ENCODE peak calls at places on chromosomes 6 and 20, in eight cellular contexts. G is testis, C is transverse colon, T is thyroid gland, Y is heart left ventricle, M is HCT116, P is uterus, D is IMR-90. I is an unnamed sample. For H3K27me3, the result is how much of the 10 kb centered on the place peaks cover.

GRCh38 chr6:46648869-46649488 is 3.6 kb downstream of the CYP39A1 start:
- DNase-seq in P (no peak), T (no peak), M (peak), G (no peak), D (no peak), C (no peak), Y (no peak), I (no peak)

GRCh38 chr6:111176038-111176762 is 88.9 kb downstream of the SLC16A10 start:
- DNase-seq in C (no peak), T (no peak), Y (no peak), D (no peak), P (no peak), G (no peak), M (no peak), I (no peak)

GRCh38 chr20:34458631-34459030 is 57.6 kb upstream of the DYNLRB1 start:
- DNase-seq in Y (no peak), P (no peak), G (no peak), T (no peak), M (no peak), C (no peak), D (peak), I (no peak)

GRCh38 chr6:6684365-6684833 is 95.9 kb downstream of the LY86 start:
- DNase-seq in G (no peak), P (no peak), Y (no peak), T (no peak), D (no peak), M (no peak), C (no peak), I (no peak)

GRCh38 chr6:123518441-123519190 is 118.1 kb downstream of the TRDN start:
- DNase-seq in Y (peak), P (no peak), T (no peak), M (no peak), G (no peak), C (no peak), D (no peak), I (no peak)

GRCh38 chr6:14655201-14655988 is 537.8 kb downstream of the CD83 start:
- DNase-seq in D (no peak), C (no peak), G (no peak), T (no peak), P (no peak), M (no peak), Y (no peak), I (no peak)

GRCh38 chr6:1057490-1058135 is 254.3 kb upstream of the FOXQ1 start:
- DNase-seq in C (no peak), M (no peak), Y (no peak), P (no peak), T (no peak), G (no peak), D (no peak), I (no peak)

GRCh38 chr6:135675026-135675425 is 176.5 kb upstream of the PDE7B start:
- DNase-seq in G (no peak), T (no peak), D (peak), P (no peak), Y (no peak), M (no peak), C (no peak), I (no peak)

GRCh38 chr6:4727671-4728435 is 48.4 kb upstream of the CDYL start:
- DNase-seq in D (no peak), G (peak), M (no peak), P (no peak), T (no peak), Y (no peak), C (peak), I (no peak)

GRCh38 chr20:47487175-47487917 is 14.3 kb upstream of the NCOA3 start:
- DNase-seq in Y (no peak), M (no peak), D (peak), T (no peak), G (no peak), P (no peak), C (peak), I (peak)

GRCh38 chr20:62602550-62602949 is 39.8 kb upstream of the SLCO4A1 start:
- DNase-seq in G (no peak), P (no peak), D (no peak), M (no peak), Y (peak), C (peak), T (no peak), I (peak)

GRCh38 chr6:57173886-57174510 is 1.9 kb downstream of the BAG2 start:
- DNase-seq in G (no peak), P (peak), D (peak), Y (no peak), T (no peak), M (peak), C (no peak), I (no peak)

GRCh38 chr6:138226701-138227315 is 8.5 kb upstream of the PBOV1 start:
- DNase-seq in Y (no peak), P (no peak), M (no peak), D (no peak), T (no peak), G (no peak), C (no peak), I (no peak)

GRCh38 chr6:43026365-43026764 is 4.9 kb downstream of the RRP36 start:
- DNase-seq in D (no peak), G (no peak), C (no peak), P (no peak), T (no peak), Y (no peak), M (no peak), I (no peak)

GRCh38 chr6:42197574-42198362 is 3.0 kb upstream of the GUCA1B start:
- DNase-seq in C (no peak), Y (no peak), G (no peak), T (no peak), M (no peak), D (peak), P (peak), I (no peak)

GRCh38 chr6:56223995-56224394 is 23.4 kb downstream of the COL21A1 start:
- DNase-seq in P (peak), D (peak), G (no peak), Y (no peak), M (no peak), T (no peak), C (no peak), I (no peak)

GRCh38 chr6:41558033-41558807 is 12.0 kb downstream of the FOXP4 start:
- DNase-seq in T (no peak), G (no peak), P (no peak), Y (no peak), M (no peak), D (peak), C (no peak), I (no peak)

GRCh38 chr20:5061209-5061608 is 58.5 kb downstream of the PCNA start:
- DNase-seq in Y (no peak), M (peak), C (no peak), D (peak), T (no peak), G (no peak), P (no peak), I (no peak)

GRCh38 chr20:50379049-50379990 is 130.9 kb upstream of the PTPN1 start:
- DNase-seq in M (no peak), C (peak), D (peak), T (peak), G (peak), P (peak), Y (peak), I (peak)

GRCh38 chr6:36663504-36664446 is 14.7 kb upstream of the CDKN1A start:
- DNase-seq in T (no peak), M (no peak), D (no peak), Y (no peak), C (no peak), G (no peak), P (no peak), I (no peak)

GRCh38 chr20:63328026-63328700 is 33.0 kb downstream of the CHRNA4 start:
- DNase-seq in P (no peak), C (no peak), T (no peak), Y (peak), G (no peak), M (no peak), D (no peak), I (peak)

GRCh38 chr20:63553933-63554290 is at the start of gene FNDC11:
- DNase-seq in P (no peak), M (no peak), G (peak), C (peak), Y (no peak), D (no peak), T (peak), I (peak)

GRCh38 chr6:15987569-15987968 is 141.3 kb upstream of the MYLIP start:
- DNase-seq in Y (no peak), T (no peak), C (no peak), M (no peak), D (peak), G (no peak), P (no peak), I (no peak)

GRCh38 chr20:44502968-44503367 is 18.9 kb downstream of the SERINC3 start:
- DNase-seq in T (no peak), D (no peak), P (no peak), C (no peak), M (no peak), G (no peak), Y (no peak), I (no peak)

GRCh38 chr20:47297746-47298145 is 58.8 kb downstream of the ZMYND8 start:
- DNase-seq in Y (no peak), M (no peak), C (no peak), T (no peak), G (peak), D (no peak), P (no peak), I (no peak)

GRCh38 chr20:1669304-1669703 is 11.7 kb upstream of the SIRPG start:
- DNase-seq in T (no peak), D (no peak), Y (peak), G (no peak), P (no peak), M (no peak), C (no peak), I (no peak)

GRCh38 chr20:35171753-35172433 is at the start of gene PROCR:
- DNase-seq in Y (peak), C (peak), M (peak), D (peak), T (peak), P (peak), G (peak), I (peak)

GRCh38 chr6:157763129-157763893 is 59.7 kb upstream of the SNX9 start:
- DNase-seq in M (peak), T (peak), C (peak), D (peak), Y (peak), G (peak), P (peak), I (no peak)

GRCh38 chr20:45452238-45452637 is 17.3 kb upstream of the WFDC2 start:
- DNase-seq in C (no peak), D (no peak), G (no peak), T (no peak), M (no peak), P (no peak), Y (no peak), I (no peak)

GRCh38 chr20:57983082-57983481 is 245.4 kb downstream of the ANKRD60 start:
- DNase-seq in G (no peak), D (no peak), C (no peak), Y (no peak), T (no peak), M (no peak), P (no peak), I (no peak)

GRCh38 chr20:57987659-57988058 is 240.8 kb downstream of the ANKRD60 start:
- DNase-seq in Y (no peak), M (no peak), D (no peak), T (no peak), G (no peak), C (peak), P (no peak), I (no peak)

GRCh38 chr20:57986776-57987175 is 241.7 kb downstream of the ANKRD60 start:
- DNase-seq in P (no peak), G (no peak), D (no peak), C (no peak), M (no peak), T (no peak), Y (no peak), I (no peak)

GRCh38 chr20:57988422-57988821 is 240.0 kb downstream of the ANKRD60 start:
- DNase-seq in G (no peak), M (no peak), C (no peak), T (no peak), Y (no peak), D (no peak), P (no peak), I (no peak)

DNA sequence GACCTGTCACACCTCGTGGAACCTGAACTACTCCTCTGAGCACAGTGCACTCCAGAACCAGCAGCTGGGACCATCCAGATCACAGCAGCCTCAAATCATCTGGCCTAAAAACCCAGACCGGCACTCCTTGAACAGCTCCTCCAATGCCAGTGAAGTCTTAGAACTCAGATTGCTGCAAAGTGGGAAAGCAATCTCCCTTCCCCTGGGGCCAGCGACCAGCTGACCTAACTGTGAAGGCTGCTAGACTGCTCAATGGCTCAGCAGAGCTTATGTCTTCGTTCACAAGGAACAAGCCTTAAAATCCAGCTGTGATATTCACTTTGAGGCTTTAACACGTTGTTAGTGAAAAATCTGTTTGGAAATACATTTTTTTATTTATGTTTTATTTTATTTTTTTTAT is 243.2 kb downstream of the ANKRD60 start:
- DNase-seq in D (no peak), G (no peak), T (no peak), M (no peak), P (no peak), C (no peak), Y (peak), I (no peak)
- H3K27me3 ChIP-seq in D (under half), G (under half), T (under half), M (under half), P (under half), C (under half), Y (under half), I (under half)

GRCh38 chr6:152748843-152749242 is 1.8 kb upstream of the VIP start:
- DNase-seq in Y (no peak), D (peak), P (no peak), C (no peak), T (no peak), G (no peak), M (no peak), I (no peak)

GRCh38 chr6:152749336-152749735 is 1.3 kb upstream of the VIP start:
- DNase-seq in C (no peak), M (no peak), T (no peak), P (no peak), Y (no peak), D (no peak), G (no peak), I (no peak)

GRCh38 chr6:152746172-152746553 is 4.4 kb upstream of the VIP start:
- DNase-seq in D (peak), T (no peak), P (no peak), Y (no peak), G (no peak), C (no peak), M (peak), I (no peak)

GRCh38 chr6:152745509-152746171 is 5.0 kb upstream of the VIP start:
- DNase-seq in Y (no peak), T (no peak), D (peak), G (no peak), P (no peak), M (no peak), C (no peak), I (no peak)

DNA sequence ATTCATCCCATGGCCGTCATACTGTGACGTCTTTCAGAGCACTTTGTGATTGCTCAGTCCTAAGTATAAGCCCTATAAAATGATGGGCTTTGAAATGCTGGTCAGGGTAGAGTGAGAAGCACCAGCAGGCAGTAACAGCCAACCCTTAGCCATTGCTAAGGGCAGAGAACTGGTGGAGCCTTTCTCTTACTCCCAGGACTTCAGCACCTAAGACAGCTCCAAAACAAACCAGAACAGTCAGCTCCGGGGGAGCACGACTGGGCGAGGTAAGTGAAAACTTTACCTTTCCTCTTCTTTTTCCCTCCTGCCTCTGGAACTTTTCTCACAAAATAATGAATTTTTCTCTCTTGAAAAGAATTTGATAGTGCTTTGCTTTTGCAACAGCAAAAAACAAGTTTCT is at the start of gene VIP:
- DNase-seq in P (no peak), M (no peak), D (peak), G (no peak), Y (no peak), T (peak), C (no peak), I (no peak)
- TF ChIP-seq POLR2A in P (no peak), M (no peak), D (no peak), G (no peak), Y (no peak), T (no peak), C (no peak), I (no peak)

GRCh38 chr6:149991838-149992237 is 28.1 kb downstream of the ULBP1 start:
- DNase-seq in G (no peak), T (no peak), Y (no peak), P (no peak), C (no peak), D (no peak), M (no peak), I (no peak)
- H3K27me3 ChIP-seq in G (under half), T (under half), Y (half or more), P (half or more), C (half or more), D (half or more), M (under half), I (half or more)

DNA sequence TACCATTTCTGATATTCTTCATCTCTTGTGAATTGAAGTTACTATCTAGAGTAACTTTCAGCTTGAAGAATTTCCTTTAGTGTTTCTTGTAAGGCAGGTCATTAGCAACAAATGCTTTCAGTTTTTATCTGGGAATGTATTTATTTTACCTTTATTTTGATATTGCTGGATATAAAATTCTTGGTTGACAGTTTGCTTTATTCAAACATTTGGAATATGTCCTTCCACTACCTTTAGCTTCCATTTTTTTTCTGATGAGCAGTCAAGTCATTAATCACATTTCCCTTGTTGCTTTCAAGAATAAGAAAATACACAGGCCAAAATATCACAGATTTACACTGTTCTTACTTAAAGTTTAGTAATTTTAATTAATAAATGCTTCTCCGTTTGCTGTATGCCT is 5.7 kb upstream of the NELFCD start:
- DNase-seq in P (no peak), G (no peak), M (no peak), Y (no peak), T (no peak), C (no peak), D (no peak), I (no peak)
- TF ChIP-seq POLR2A in P (no peak), G (no peak), M (no peak), Y (no peak), T (no peak), C (no peak), D (no peak), I (no peak)

DNA sequence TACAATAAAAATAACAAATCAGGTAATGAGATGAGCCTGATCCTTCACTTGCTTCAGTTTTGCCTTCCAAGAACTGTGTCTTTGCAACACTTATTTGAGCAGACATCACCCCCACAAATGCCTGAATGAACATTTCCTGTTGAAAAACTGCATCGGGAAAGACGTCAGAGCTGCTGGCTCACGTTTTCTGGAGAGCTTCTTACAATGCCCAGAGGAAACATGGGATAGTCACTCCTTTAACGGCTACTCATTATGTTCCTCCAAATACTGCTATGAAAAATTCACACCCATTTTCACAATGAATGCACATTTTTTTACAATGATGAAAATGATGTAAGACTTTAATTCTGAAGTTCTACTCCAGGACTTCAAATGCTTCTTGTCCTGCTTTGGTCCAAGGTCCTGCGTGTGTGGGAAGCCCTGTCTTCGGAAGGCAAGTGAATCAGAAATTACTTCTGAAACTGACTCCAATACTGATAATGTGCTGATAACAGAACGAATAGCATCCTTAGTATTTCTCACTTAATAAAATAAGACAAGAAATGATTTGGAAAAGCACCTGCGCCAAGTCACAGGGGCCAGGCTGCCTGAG is 238.0 kb downstream of the ANKRD60 start:
- DNase-seq in G (no peak), M (no peak), T (no peak), Y (peak), D (no peak), C (no peak), P (no peak), I (no peak)
- H3K27me3 ChIP-seq in G (under half), M (under half), T (under half), Y (under half), D (under half), C (under half), P (under half), I (under half)

GRCh38 chr6:154733610-154734379 is 579 bp downstream of the SCAF8 start:
- DNase-seq in C (peak), Y (peak), T (peak), P (peak), D (peak), M (peak), G (peak), I (peak)
- TF ChIP-seq POLR2A in C (peak), Y (no peak), T (peak), P (peak), D (peak), M (no peak), G (peak), I (peak)

GRCh38 chr20:36312724-36313441 is 6.7 kb downstream of the DLGAP4 start:
- DNase-seq in T (no peak), C (no peak), M (no peak), D (no peak), P (no peak), G (peak), Y (no peak), I (peak)
- H3K27me3 ChIP-seq in T (under half), C (half or more), M (under half), D (under half), P (under half), G (under half), Y (under half), I (half or more)

GRCh38 chr6:22141271-22141745 is 155.5 kb downstream of the PRL start:
- DNase-seq in C (no peak), T (peak), P (peak), G (no peak), Y (peak), M (no peak), D (peak), I (no peak)
- TF ChIP-seq POLR2A in C (no peak), T (no peak), P (no peak), G (no peak), Y (no peak), M (no peak), D (no peak), I (no peak)

DNA sequence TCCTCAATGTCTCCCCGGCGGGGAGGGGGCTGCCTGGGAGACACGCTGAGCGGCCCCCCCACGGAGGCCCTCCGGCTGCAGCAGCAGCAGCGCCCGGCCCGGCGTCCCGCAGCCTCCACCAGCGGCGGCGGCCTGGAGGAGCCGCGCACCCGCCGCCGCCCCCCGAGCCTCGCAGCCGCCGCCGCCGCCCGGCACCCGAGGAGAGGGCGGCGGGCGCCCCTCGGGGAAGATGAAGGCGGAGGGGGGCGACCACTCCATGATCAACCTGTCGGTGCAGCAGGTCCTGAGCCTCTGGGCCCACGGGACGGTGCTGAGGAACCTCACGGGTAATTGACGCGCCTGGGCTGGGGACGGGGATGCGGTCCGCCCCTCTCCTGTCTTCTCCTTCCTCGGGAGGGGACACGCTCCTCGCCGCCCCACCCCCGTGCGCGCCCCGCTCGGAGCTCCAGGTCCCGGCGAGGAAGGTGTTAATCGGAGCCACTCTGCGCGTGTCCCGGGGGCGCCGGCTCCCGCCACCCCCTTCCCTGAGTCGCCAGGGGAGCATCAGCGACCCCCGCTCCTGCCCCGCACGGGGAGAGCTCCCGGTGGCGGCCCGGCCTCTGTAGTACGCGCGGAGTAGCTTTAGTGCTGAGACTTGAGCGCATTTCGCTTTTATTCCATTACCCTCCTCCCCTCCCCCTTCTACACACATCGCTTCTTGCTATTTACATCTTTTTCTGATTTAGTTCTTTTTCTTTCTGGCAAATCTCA is 675 bp downstream of the TMEM170B start:
- DNase-seq in Y (peak), P (peak), D (no peak), T (peak), M (no peak), G (peak), C (peak), I (peak)
- H3K27me3 ChIP-seq in Y (under half), P (under half), D (under half), T (under half), M (under half), G (under half), C (under half), I (under half)

I was measured in spleen.